ENCODE peak calls at places on chromosome 19, in seven cellular contexts. Q is transverse colon, D is colonic mucosa, A is lower lobe of right lung, R is fibroblast of pulmonary artery, X is A549, T is tibial artery. U is an unnamed sample.

GRCh38 chr19:35991731-35992450 is 3.1 kb upstream of the SDHAF1 start:
- DNase-seq in R (no peak), T (no peak), D (no peak), X (no peak), Q (no peak), A (no peak), U (no peak)

GRCh38 chr19:40335855-40336700 is 12.1 kb downstream of the C19orf47 start:
- DNase-seq in A (no peak), Q (no peak), R (no peak), T (no peak), X (no peak), D (no peak), U (no peak)

GRCh38 chr19:51098366-51099069 is 9.7 kb downstream of the CTU1 start:
- DNase-seq in A (peak; percentile 82), Q (peak; percentile 20), T (no peak), R (no peak), D (no peak), X (no peak), U (no peak)

GRCh38 chr19:52139291-52140076 is at the start of gene ZNF616:
- DNase-seq in A (peak; percentile 97), R (peak; percentile 96), T (peak; percentile 95), X (peak; percentile 60), D (peak; percentile 99), Q (peak; percentile 99), U (peak; percentile 93)

GRCh38 chr19:6424190-6424938 is at the start of gene KHSRP:
- DNase-seq in A (no peak), T (no peak), X (no peak), Q (no peak), D (no peak), R (no peak), U (no peak)

GRCh38 chr19:18023596-18024212 is 15.7 kb downstream of the ARRDC2 start:
- DNase-seq in T (peak; percentile 94), Q (peak; percentile 78), D (peak; percentile 72), A (peak; percentile 90), R (peak; percentile 84), X (no peak), U (peak; percentile 87)

GRCh38 chr19:29449371-29449770 is 76.4 kb upstream of the VSTM2B start:
- DNase-seq in R (no peak), D (peak; percentile 10), X (no peak), T (no peak), A (no peak), Q (no peak), U (no peak)

GRCh38 chr19:18479964-18480723 is 41.7 kb downstream of the ELL start:
- DNase-seq in X (no peak), T (peak; percentile 94), D (peak; percentile 49), R (peak; percentile 89), Q (peak; percentile 68), A (peak; percentile 74), U (no peak)

GRCh38 chr19:6551607-6552450 is 21.0 kb downstream of the TNFSF9 start:
- DNase-seq in T (no peak), Q (peak; percentile 35), X (peak; percentile 64), D (no peak), A (peak; percentile 50), R (no peak), U (no peak)

GRCh38 chr19:10602330-10603083 is 15.4 kb upstream of the AP1M2 start:
- DNase-seq in R (peak; percentile 68), D (peak; percentile 90), Q (peak; percentile 90), X (peak; percentile 83), A (peak; percentile 88), T (peak; percentile 79), U (peak; percentile 62)

GRCh38 chr19:34345934-34346333 is 19.1 kb upstream of the GPI start:
- DNase-seq in A (peak; percentile 66), X (peak; percentile 91), R (peak; percentile 71), Q (peak; percentile 81), T (peak; percentile 58), D (peak; percentile 81), U (peak; percentile 61)

GRCh38 chr19:17243854-17244617 is 1.7 kb downstream of the NR2F6 start:
- DNase-seq in T (peak; percentile 65), D (peak; percentile 76), X (no peak), R (peak; percentile 42), A (peak; percentile 73), Q (peak; percentile 70), U (no peak)

GRCh38 chr19:30924670-30925069 is 424.6 kb downstream of the TSHZ3 start:
- DNase-seq in T (no peak), R (no peak), X (no peak), D (no peak), A (no peak), Q (peak; percentile 25), U (no peak)

GRCh38 chr19:6023085-6023682 is 45.2 kb upstream of the RANBP3 start:
- DNase-seq in X (no peak), T (no peak), Q (no peak), R (peak; percentile 61), A (peak; percentile 39), D (no peak), U (peak; percentile 34)

GRCh38 chr19:45508931-45509691 is 1.8 kb downstream of the VASP start:
- DNase-seq in D (peak; percentile 83), T (peak; percentile 84), Q (peak; percentile 86), A (peak; percentile 84), R (peak; percentile 81), X (peak; percentile 92), U (peak; percentile 71)

GRCh38 chr19:46958542-46958941 is 61.1 kb upstream of the NPAS1 start:
- DNase-seq in R (peak; percentile 81), A (no peak), T (no peak), X (no peak), D (no peak), Q (no peak), U (peak; percentile 72)

GRCh38 chr19:34480971-34481821 is at the start of gene WTIP:
- DNase-seq in R (peak; percentile 89), Q (peak; percentile 41), T (peak; percentile 67), D (peak; percentile 39), A (peak; percentile 78), X (peak; percentile 82), U (peak; percentile 64)

GRCh38 chr19:15439078-15439799 is 10.5 kb downstream of the WIZ start:
- DNase-seq in R (no peak), X (no peak), T (no peak), D (no peak), Q (no peak), A (no peak), U (no peak)

GRCh38 chr19:46115396-46116109 is 8.9 kb downstream of the IGFL3 start:
- DNase-seq in R (peak; percentile 30), Q (no peak), X (peak; percentile 70), D (no peak), A (no peak), T (no peak), U (peak; percentile 41)

GRCh38 chr19:2382530-2383222 is 22.6 kb downstream of the TMPRSS9 start:
- DNase-seq in T (no peak), R (no peak), D (no peak), X (no peak), Q (no peak), A (no peak), U (no peak)

GRCh38 chr19:2381151-2381822 is 21.2 kb downstream of the TMPRSS9 start:
- DNase-seq in R (peak; percentile 31), X (no peak), T (no peak), A (no peak), Q (no peak), D (no peak), U (no peak)

GRCh38 chr19:2387367-2388288 is 27.6 kb downstream of the TMPRSS9 start:
- DNase-seq in T (no peak), X (no peak), D (no peak), Q (no peak), R (no peak), A (no peak), U (no peak)

GRCh38 chr19:2389594-2389993 is 29.5 kb downstream of the TMPRSS9 start:
- DNase-seq in A (no peak), T (no peak), R (no peak), X (no peak), D (no peak), Q (no peak), U (no peak)

DNA sequence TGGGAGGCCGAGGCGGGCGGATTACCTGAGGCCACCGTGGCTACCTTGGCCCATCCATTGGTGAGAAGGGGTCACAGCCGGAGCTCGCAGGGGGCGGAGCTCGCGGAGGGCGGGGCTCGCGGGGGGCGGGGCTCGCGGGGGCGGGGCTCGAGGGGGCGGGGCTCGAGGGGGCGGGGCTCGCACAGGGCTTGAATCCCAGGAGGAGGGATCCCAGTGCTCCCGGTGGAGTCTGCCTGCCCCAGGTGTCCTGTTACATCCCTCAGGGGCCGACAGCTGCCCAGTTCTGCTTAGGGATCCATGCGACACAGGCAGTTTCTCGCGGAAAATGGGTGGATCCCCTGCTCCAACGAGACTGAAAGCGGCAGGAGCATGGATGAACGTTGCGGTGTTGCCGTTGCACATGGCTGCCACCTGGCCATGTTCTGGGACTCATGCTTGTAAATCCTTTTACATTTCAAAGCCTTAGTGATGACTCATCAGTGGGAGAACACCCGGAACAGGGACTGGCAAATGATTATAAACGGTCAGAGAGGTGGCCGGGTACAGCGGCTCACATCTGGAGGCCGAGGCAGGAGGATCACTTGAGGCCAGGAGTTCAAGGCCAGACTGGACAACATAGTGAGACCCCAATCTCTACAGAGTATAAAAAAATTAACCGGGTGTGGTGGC is 25.1 kb downstream of the TMPRSS9 start:
- DNase-seq in R (peak; percentile 55), Q (peak; percentile 51), T (no peak), D (peak; percentile 66), X (peak; percentile 81), A (no peak), U (peak; percentile 59)
- H3K4me3 ChIP-seq in R (no peak overlapping the region), Q (no peak overlapping the region), T (no peak overlapping the region), D (no peak overlapping the region), X (peak overlapping the region; percentile 31), A (no peak overlapping the region), U (peak overlapping the region; percentile 17)

GRCh38 chr19:3525052-3525451 is 13.9 kb upstream of the TEKTIP1 start:
- DNase-seq in R (no peak), A (no peak), D (no peak), X (no peak), T (no peak), Q (no peak), U (no peak)

GRCh38 chr19:3527250-3527910 is 11.6 kb upstream of the TEKTIP1 start:
- DNase-seq in T (no peak), X (no peak), A (no peak), D (no peak), Q (no peak), R (no peak), U (no peak)

GRCh38 chr19:3528080-3528479 is 10.9 kb upstream of the TEKTIP1 start:
- DNase-seq in X (no peak), D (no peak), Q (no peak), R (no peak), A (no peak), T (no peak), U (no peak)

GRCh38 chr19:3528539-3529211 is 10.3 kb upstream of the TEKTIP1 start:
- DNase-seq in T (no peak), Q (no peak), A (no peak), R (no peak), D (no peak), X (no peak), U (no peak)

GRCh38 chr19:3526507-3527244 is 12.3 kb upstream of the TEKTIP1 start:
- DNase-seq in Q (no peak), A (no peak), D (no peak), R (no peak), T (no peak), X (no peak), U (no peak)
- TF ChIP-seq CTCF in Q (no peak), A (peak; percentile 9), D (no peak), R (no peak), T (no peak), X (no peak), U (peak; percentile 44)

GRCh38 chr19:4057913-4058695 is 8.6 kb downstream of the ZBTB7A start:
- DNase-seq in Q (peak; percentile 87), D (peak; percentile 84), X (peak; percentile 74), T (peak; percentile 92), A (peak; percentile 92), R (peak; percentile 89), U (peak; percentile 80)
- H3K4me3 ChIP-seq in Q (peak overlapping the region; percentile 100), D (peak overlapping the region; percentile 72), X (peak overlapping the region; percentile 26), T (peak overlapping the region; percentile 98), A (peak overlapping the region; percentile 43), R (peak overlapping the region; percentile 21), U (peak overlapping the region; percentile 32)

GRCh38 chr19:23758187-23759074 is at the start of gene ZNF681:
- DNase-seq in D (peak; percentile 94), Q (peak; percentile 91), A (peak; percentile 90), T (peak; percentile 90), R (peak; percentile 87), X (peak; percentile 8), U (peak; percentile 95)
- TF ChIP-seq CTCF in D (peak; percentile 16), Q (peak; percentile 9), A (no peak), T (no peak), R (no peak), X (no peak), U (peak; percentile 19)

U was measured in brain microvascular endothelial cell.